ENCODE peak calls at places on chromosomes 13 and 19, in ten cellular contexts. L is effector CD8-positive, alpha-beta T cell; S is AG04449; R is NCI-H510A treated with DMSO at 0.1 percent for 48 hours; J is kidney tubule cell; C is CD8-positive, alpha-beta memory T cell; B is activated T-cell treated with anti-CD3 and anti-CD28 coated beads for 4 hours; O is stimulated activated CD8-positive, alpha-beta memory T cell treated with anti-CD3 and anti-CD28 coated beads, Interleukin-2, amount 100 ng/mL, for 1 hour; A is substantia nigra; T is testis. V is an unnamed sample.

GRCh38 chr13:98834254-98834960 is 81.9 kb upstream of the SLC15A1 start:
- DNase-seq in L (no peak), J (no peak), C (no peak), B (no peak), R (no peak), A (no peak), O (no peak), T (no peak), S (no peak), V (no peak)

GRCh38 chr19:38142176-38143035 is 81.6 kb downstream of the DPF1 start:
- DNase-seq in A (peak; percentile 30), O (no peak), C (no peak), S (no peak), J (peak; percentile 32), T (peak; percentile 81), B (peak; percentile 25), L (no peak), R (peak; percentile 54), V (peak; percentile 62)

GRCh38 chr19:32702010-32702409 is 10.4 kb downstream of the NUDT19 start:
- DNase-seq in R (peak; percentile 68), T (no peak), J (no peak), C (no peak), L (no peak), O (no peak), B (no peak), A (no peak), S (no peak), V (no peak)

GRCh38 chr13:83878691-83879410 is 3.4 kb downstream of the SLITRK1 start:
- DNase-seq in B (no peak), C (no peak), S (no peak), R (no peak), T (no peak), L (no peak), J (no peak), O (no peak), A (peak; percentile 70), V (no peak)

GRCh38 chr13:93151277-93151676 is 75.3 kb upstream of the GPC6 start:
- DNase-seq in O (no peak), C (no peak), J (peak; percentile 69), R (no peak), S (peak; percentile 58), L (no peak), B (no peak), A (no peak), T (no peak), V (peak; percentile 70)

GRCh38 chr19:50792246-50792851 is 2.1 kb downstream of the ACP4 start:
- DNase-seq in R (no peak), A (no peak), T (no peak), J (no peak), S (no peak), B (no peak), L (no peak), O (no peak), C (no peak), V (no peak)

GRCh38 chr13:79085021-79085420 is 321.0 kb downstream of the RBM26 start:
- DNase-seq in B (no peak), T (no peak), A (no peak), R (no peak), O (no peak), J (no peak), S (no peak), L (no peak), C (no peak), V (no peak)

GRCh38 chr19:41189425-41190065 is 3.5 kb upstream of the CYP2S1 start:
- DNase-seq in A (no peak), S (no peak), C (no peak), O (no peak), L (no peak), J (peak; percentile 52), R (no peak), T (no peak), B (no peak), V (no peak)

GRCh38 chr19:21022996-21023395 is 2.5 kb downstream of the ZNF430 start:
- DNase-seq in A (no peak), B (peak; percentile 30), J (peak; percentile 76), C (no peak), T (no peak), S (no peak), R (no peak), L (no peak), O (no peak), V (peak; percentile 48)

GRCh38 chr19:47512183-47512947 is 2.5 kb downstream of the NAPA start:
- DNase-seq in T (peak; percentile 57), O (no peak), B (no peak), J (peak; percentile 82), S (no peak), C (no peak), R (no peak), L (no peak), A (no peak), V (peak; percentile 33)

GRCh38 chr13:26562538-26562890 is 5.0 kb downstream of the WASF3 start:
- DNase-seq in R (no peak), C (no peak), A (no peak), O (no peak), S (no peak), L (no peak), J (no peak), T (no peak), B (no peak), V (peak; percentile 38)

GRCh38 chr19:6724631-6725185 is 4.3 kb upstream of the C3 start:
- DNase-seq in T (no peak), J (no peak), L (no peak), S (no peak), A (no peak), R (no peak), O (no peak), C (no peak), B (no peak), V (no peak)

GRCh38 chr19:34135033-34135370 is 37.3 kb upstream of the LSM14A start:
- DNase-seq in S (no peak), B (no peak), L (no peak), R (no peak), C (no peak), T (no peak), J (no peak), O (no peak), A (no peak), V (no peak)

GRCh38 chr13:112822851-112823250 is 133.0 kb downstream of the ATP11A start:
- DNase-seq in A (no peak), L (no peak), J (no peak), C (no peak), S (no peak), R (no peak), B (no peak), T (no peak), O (no peak), V (no peak)

GRCh38 chr19:35592226-35592625 is 6.3 kb downstream of the PMIS2 start:
- DNase-seq in J (peak; percentile 54), T (peak; percentile 25), S (no peak), B (peak; percentile 5), L (no peak), R (no peak), C (no peak), A (no peak), O (no peak), V (peak; percentile 24)

GRCh38 chr13:99303863-99304521 is 3.2 kb downstream of the GPR183 start:
- DNase-seq in O (no peak), B (no peak), R (no peak), L (no peak), C (peak; percentile 34), A (no peak), J (no peak), S (no peak), T (no peak), V (no peak)

GRCh38 chr13:29175245-29175873 is 355.2 kb downstream of the MTUS2 start:
- DNase-seq in J (no peak), S (no peak), L (no peak), C (no peak), T (no peak), O (no peak), A (no peak), R (no peak), B (no peak), V (no peak)

GRCh38 chr13:98942485-98942884 is 35.4 kb downstream of the DOCK9 start:
- DNase-seq in T (no peak), S (no peak), C (no peak), R (no peak), B (no peak), A (no peak), L (no peak), J (no peak), O (no peak), V (no peak)

GRCh38 chr19:11281336-11282049 is 14.5 kb upstream of the TSPAN16 start:
- DNase-seq in O (no peak), R (no peak), A (no peak), S (no peak), L (no peak), C (no peak), B (no peak), T (no peak), J (no peak), V (peak; percentile 43)

GRCh38 chr19:35901854-35902661 is at the start of gene HCST:
- DNase-seq in T (no peak), L (peak; percentile 39), A (peak; percentile 9), S (no peak), B (no peak), R (no peak), J (peak; percentile 61), C (peak; percentile 39), O (no peak), V (no peak)

GRCh38 chr19:38640368-38640767 is 7.1 kb upstream of the ACTN4 start:
- DNase-seq in S (no peak), C (no peak), O (no peak), B (no peak), J (no peak), T (no peak), L (no peak), R (no peak), A (no peak), V (no peak)

GRCh38 chr13:49561064-49561410 is 24.3 kb downstream of the RCBTB1 start:
- DNase-seq in S (no peak), B (no peak), T (no peak), J (peak; percentile 32), A (no peak), O (no peak), L (no peak), C (no peak), R (no peak), V (peak; percentile 33)

GRCh38 chr13:76884167-76884566 is 2.0 kb downstream of the KCTD12 start:
- DNase-seq in J (peak; percentile 42), R (no peak), C (no peak), L (no peak), A (no peak), B (no peak), S (no peak), O (no peak), T (peak; percentile 77), V (peak; percentile 59)

GRCh38 chr19:48905664-48906063 is 5.6 kb downstream of the NUCB1 start:
- DNase-seq in S (no peak), R (no peak), L (no peak), C (no peak), T (no peak), O (no peak), J (no peak), B (no peak), A (no peak), V (no peak)

GRCh38 chr19:49180659-49181058 is 23.1 kb downstream of the TRPM4 start:
- DNase-seq in B (no peak), S (no peak), R (no peak), T (no peak), J (no peak), O (no peak), L (no peak), A (no peak), C (no peak), V (no peak)

GRCh38 chr13:74556002-74556551 is 421.9 kb upstream of the KLF12 start:
- DNase-seq in J (no peak), T (no peak), O (no peak), L (no peak), S (no peak), A (no peak), C (no peak), R (no peak), B (no peak), V (no peak)

GRCh38 chr19:45322311-45322710 is 364 bp downstream of the CKM start:
- DNase-seq in T (no peak), L (no peak), A (no peak), B (no peak), J (no peak), C (no peak), O (no peak), S (no peak), R (no peak), V (no peak)

GRCh38 chr13:94061316-94061715 is 418.2 kb downstream of the DCT start:
- DNase-seq in J (peak; percentile 74), S (no peak), C (no peak), T (no peak), L (no peak), B (no peak), R (no peak), A (no peak), O (no peak), V (peak; percentile 23)

V was measured in mesenchymal stem cell.